ENCODE peak calls at places on chromosomes 4 and X, in seven cellular contexts. W, Y, H, C, F, X and J are unnamed samples.

GRCh38 chr4:169305651-169306050 is 34.9 kb upstream of the SH3RF1 start:
- ATAC-seq in Y (peak), F (no peak), W (no peak), C (no peak), X (no peak), H (no peak), J (no peak)

GRCh38 chrX:42934020-42934701 is 156.2 kb upstream of the PPP1R2C start:
- ATAC-seq in F (no peak), C (peak), Y (no peak), W (peak), X (no peak), H (no peak), J (peak)

GRCh38 chr4:76293705-76294274 is 12.7 kb upstream of the STBD1 start:
- ATAC-seq in F (no peak), W (peak), X (peak), H (no peak), C (no peak), Y (peak), J (no peak)

GRCh38 chr4:46386570-46386969 is 3.4 kb downstream of the GABRA2 start:
- ATAC-seq in W (no peak), F (no peak), C (no peak), H (no peak), X (no peak), Y (no peak), J (no peak)

GRCh38 chrX:63350979-63351616 is at the start of gene SPIN4:
- ATAC-seq in W (peak), X (peak), C (peak), H (peak), F (peak), Y (peak), J (peak)

GRCh38 chr4:173835863-173836262 is 305.8 kb upstream of the HAND2 start:
- ATAC-seq in H (no peak), W (no peak), Y (peak), F (no peak), X (no peak), C (no peak), J (no peak)

GRCh38 chrX:124087000-124087746 is 125.7 kb downstream of the STAG2 start:
- ATAC-seq in F (no peak), H (no peak), Y (peak), W (no peak), C (no peak), X (no peak), J (no peak)

GRCh38 chr4:128782875-128783614 is 26.5 kb upstream of the JADE1 start:
- ATAC-seq in Y (peak), X (peak), H (no peak), F (peak), W (no peak), C (no peak), J (no peak)

GRCh38 chrX:12583543-12583942 is 207.7 kb upstream of the PRPS2 start:
- ATAC-seq in F (no peak), W (no peak), Y (no peak), X (no peak), C (no peak), H (no peak), J (no peak)

GRCh38 chrX:39605866-39606265 is 491.9 kb downstream of the BCOR start:
- ATAC-seq in W (no peak), X (no peak), H (no peak), F (no peak), C (no peak), Y (no peak), J (no peak)

GRCh38 chr4:26719954-26720552 is 136.2 kb downstream of the TBC1D19 start:
- ATAC-seq in X (no peak), W (no peak), F (no peak), H (no peak), Y (no peak), C (no peak), J (no peak)

GRCh38 chr4:26441110-26441509 is 49.2 kb downstream of the CCKAR start:
- ATAC-seq in X (no peak), F (peak), C (no peak), H (no peak), W (no peak), Y (no peak), J (no peak)

GRCh38 chrX:11171956-11172355 is 60.8 kb downstream of the HCCS start:
- ATAC-seq in W (no peak), C (no peak), Y (no peak), F (no peak), H (no peak), X (no peak), J (no peak)

GRCh38 chrX:79336869-79337815 is 30.0 kb downstream of the ITM2A start:
- ATAC-seq in F (no peak), C (peak), H (no peak), Y (no peak), X (no peak), W (peak), J (peak)

GRCh38 chr4:183571350-183572076 is 66.7 kb downstream of the ING2 start:
- ATAC-seq in X (no peak), W (peak), F (peak), H (peak), C (peak), Y (peak), J (peak)

GRCh38 chr4:156557962-156558361 is 413.6 kb downstream of the PDGFC start:
- ATAC-seq in X (peak), Y (no peak), C (no peak), F (no peak), H (no peak), W (no peak), J (no peak)